ENCODE peak calls at places on chromosomes 11 and 22, in nine cellular contexts. One of them, this sample, is unnamed.

GRCh38 chr11:118448294-118448693 is 12.0 kb downstream of the KMT2A start:
- DNase-seq in prostate gland: no peak
- DNase-seq in cardiac fibroblast: peak; percentile 45
- DNase-seq in HCT116: no peak
- DNase-seq in esophagus squamous epithelium: no peak
- DNase-seq in kidney epithelial cell: no peak
- DNase-seq in AG04450: no peak
- DNase-seq in neural progenitor cell: no peak
- DNase-seq in endodermal cell: no peak
- DNase-seq in this sample: peak; percentile 42

GRCh38 chr11:126978911-126979310 is 21.7 kb downstream of the KIRREL3 start:
- DNase-seq in prostate gland: no peak
- DNase-seq in cardiac fibroblast: no peak
- DNase-seq in HCT116: no peak
- DNase-seq in esophagus squamous epithelium: no peak
- DNase-seq in kidney epithelial cell: no peak
- DNase-seq in AG04450: no peak
- DNase-seq in neural progenitor cell: no peak
- DNase-seq in endodermal cell: no peak
- DNase-seq in this sample: no peak

GRCh38 chr11:93196816-93197382 is 892 bp downstream of the SLC36A4 start:
- DNase-seq in prostate gland: no peak
- DNase-seq in cardiac fibroblast: no peak
- DNase-seq in HCT116: peak; percentile 8
- DNase-seq in esophagus squamous epithelium: no peak
- DNase-seq in kidney epithelial cell: no peak
- DNase-seq in AG04450: no peak
- DNase-seq in neural progenitor cell: no peak
- DNase-seq in endodermal cell: no peak
- DNase-seq in this sample: peak; percentile 24

GRCh38 chr22:41526802-41527799 is 17.2 kb downstream of the POLR3H start:
- DNase-seq in prostate gland: no peak
- DNase-seq in cardiac fibroblast: peak; percentile 43
- DNase-seq in HCT116: no peak
- DNase-seq in esophagus squamous epithelium: no peak
- DNase-seq in kidney epithelial cell: no peak
- DNase-seq in AG04450: no peak
- DNase-seq in neural progenitor cell: peak; percentile 47
- DNase-seq in endodermal cell: peak; percentile 89
- DNase-seq in this sample: peak; percentile 37

GRCh38 chr11:111540114-111540920 is at the start of gene LAYN:
- DNase-seq in prostate gland: peak; percentile 51
- DNase-seq in cardiac fibroblast: peak; percentile 47
- DNase-seq in HCT116: no peak
- DNase-seq in esophagus squamous epithelium: no peak
- DNase-seq in kidney epithelial cell: no peak
- DNase-seq in AG04450: no peak
- DNase-seq in neural progenitor cell: peak; percentile 72
- DNase-seq in endodermal cell: peak; percentile 83
- DNase-seq in this sample: peak; percentile 72

GRCh38 chr11:74524501-74524900 is 31.0 kb upstream of the LIPT2 start:
- DNase-seq in prostate gland: no peak
- DNase-seq in cardiac fibroblast: no peak
- DNase-seq in HCT116: no peak
- DNase-seq in esophagus squamous epithelium: no peak
- DNase-seq in kidney epithelial cell: no peak
- DNase-seq in AG04450: no peak
- DNase-seq in neural progenitor cell: no peak
- DNase-seq in endodermal cell: no peak
- DNase-seq in this sample: no peak

GRCh38 chr22:42791721-42792452 is 65.2 kb downstream of the ARFGAP3 start:
- DNase-seq in prostate gland: no peak
- DNase-seq in cardiac fibroblast: peak; percentile 44
- DNase-seq in HCT116: no peak
- DNase-seq in esophagus squamous epithelium: no peak
- DNase-seq in kidney epithelial cell: no peak
- DNase-seq in AG04450: no peak
- DNase-seq in neural progenitor cell: no peak
- DNase-seq in endodermal cell: no peak
- DNase-seq in this sample: peak; percentile 13

GRCh38 chr22:49052560-49052959 is 775.1 kb downstream of the BRD1 start:
- DNase-seq in prostate gland: no peak
- DNase-seq in cardiac fibroblast: no peak
- DNase-seq in HCT116: no peak
- DNase-seq in esophagus squamous epithelium: no peak
- DNase-seq in kidney epithelial cell: no peak
- DNase-seq in AG04450: no peak
- DNase-seq in neural progenitor cell: no peak
- DNase-seq in endodermal cell: peak; percentile 61
- DNase-seq in this sample: no peak

GRCh38 chr22:50734986-50735738 is 2.8 kb upstream of the ACR start:
- DNase-seq in prostate gland: no peak
- DNase-seq in cardiac fibroblast: no peak
- DNase-seq in HCT116: no peak
- DNase-seq in esophagus squamous epithelium: no peak
- DNase-seq in kidney epithelial cell: no peak
- DNase-seq in AG04450: no peak
- DNase-seq in neural progenitor cell: no peak
- DNase-seq in endodermal cell: no peak
- DNase-seq in this sample: no peak

GRCh38 chr11:73182824-73183321 is 35.2 kb upstream of the P2RY2 start:
- DNase-seq in prostate gland: no peak
- DNase-seq in cardiac fibroblast: peak; percentile 47
- DNase-seq in HCT116: no peak
- DNase-seq in esophagus squamous epithelium: no peak
- DNase-seq in kidney epithelial cell: no peak
- DNase-seq in AG04450: no peak
- DNase-seq in neural progenitor cell: no peak
- DNase-seq in endodermal cell: no peak
- DNase-seq in this sample: no peak

GRCh38 chr11:1880746-1881441 is 10.8 kb downstream of the PRR33 start:
- DNase-seq in prostate gland: no peak
- DNase-seq in cardiac fibroblast: no peak
- DNase-seq in HCT116: no peak
- DNase-seq in esophagus squamous epithelium: no peak
- DNase-seq in kidney epithelial cell: no peak
- DNase-seq in AG04450: no peak
- DNase-seq in neural progenitor cell: no peak
- DNase-seq in endodermal cell: no peak
- DNase-seq in this sample: no peak

GRCh38 chr11:122180435-122180834 is 64.4 kb upstream of the BLID start:
- DNase-seq in prostate gland: no peak
- DNase-seq in cardiac fibroblast: peak; percentile 84
- DNase-seq in HCT116: peak; percentile 92
- DNase-seq in esophagus squamous epithelium: no peak
- DNase-seq in kidney epithelial cell: peak; percentile 81
- DNase-seq in AG04450: peak; percentile 85
- DNase-seq in neural progenitor cell: no peak
- DNase-seq in endodermal cell: no peak
- DNase-seq in this sample: peak; percentile 98

GRCh38 chr11:128198206-128198605 is 389.2 kb downstream of the ETS1 start:
- DNase-seq in prostate gland: no peak
- DNase-seq in cardiac fibroblast: no peak
- DNase-seq in HCT116: no peak
- DNase-seq in esophagus squamous epithelium: no peak
- DNase-seq in kidney epithelial cell: no peak
- DNase-seq in AG04450: no peak
- DNase-seq in neural progenitor cell: no peak
- DNase-seq in endodermal cell: no peak
- DNase-seq in this sample: peak; percentile 72

GRCh38 chr22:36383110-36383581 is 4.6 kb downstream of the MYH9 start:
- DNase-seq in prostate gland: no peak
- DNase-seq in cardiac fibroblast: peak; percentile 51
- DNase-seq in HCT116: no peak
- DNase-seq in esophagus squamous epithelium: no peak
- DNase-seq in kidney epithelial cell: peak; percentile 92
- DNase-seq in AG04450: peak; percentile 75
- DNase-seq in neural progenitor cell: no peak
- DNase-seq in endodermal cell: no peak
- DNase-seq in this sample: peak; percentile 81

GRCh38 chr22:23119492-23120414 is 22.0 kb downstream of the RSPH14 start:
- DNase-seq in prostate gland: no peak
- DNase-seq in cardiac fibroblast: no peak
- DNase-seq in HCT116: no peak
- DNase-seq in esophagus squamous epithelium: no peak
- DNase-seq in kidney epithelial cell: no peak
- DNase-seq in AG04450: no peak
- DNase-seq in neural progenitor cell: no peak
- DNase-seq in endodermal cell: no peak
- DNase-seq in this sample: no peak

GRCh38 chr11:74283580-74284180 is 27.8 kb downstream of the P4HA3 start:
- DNase-seq in prostate gland: no peak
- DNase-seq in cardiac fibroblast: no peak
- DNase-seq in HCT116: no peak
- DNase-seq in esophagus squamous epithelium: no peak
- DNase-seq in kidney epithelial cell: no peak
- DNase-seq in AG04450: no peak
- DNase-seq in neural progenitor cell: no peak
- DNase-seq in endodermal cell: no peak
- DNase-seq in this sample: no peak

GRCh38 chr11:111335596-111335995 is 37.2 kb downstream of the POU2AF3 start:
- DNase-seq in prostate gland: peak; percentile 17
- DNase-seq in cardiac fibroblast: no peak
- DNase-seq in HCT116: no peak
- DNase-seq in esophagus squamous epithelium: no peak
- DNase-seq in kidney epithelial cell: no peak
- DNase-seq in AG04450: no peak
- DNase-seq in neural progenitor cell: no peak
- DNase-seq in endodermal cell: no peak
- DNase-seq in this sample: peak; percentile 24

GRCh38 chr11:1953489-1954284 is 6.6 kb downstream of the MRPL23 start:
- DNase-seq in prostate gland: peak; percentile 3
- DNase-seq in cardiac fibroblast: peak; percentile 41
- DNase-seq in HCT116: no peak
- DNase-seq in esophagus squamous epithelium: no peak
- DNase-seq in kidney epithelial cell: no peak
- DNase-seq in AG04450: no peak
- DNase-seq in neural progenitor cell: no peak
- DNase-seq in endodermal cell: no peak
- DNase-seq in this sample: no peak

GRCh38 chr22:32237905-32238304 is 17.2 kb downstream of the SLC5A4 start:
- DNase-seq in prostate gland: no peak
- DNase-seq in cardiac fibroblast: no peak
- DNase-seq in HCT116: no peak
- DNase-seq in esophagus squamous epithelium: no peak
- DNase-seq in kidney epithelial cell: no peak
- DNase-seq in AG04450: no peak
- DNase-seq in neural progenitor cell: no peak
- DNase-seq in endodermal cell: no peak
- DNase-seq in this sample: no peak

GRCh38 chr22:18076060-18076497 is 1.7 kb upstream of the PEX26 start:
- DNase-seq in prostate gland: peak; percentile 85
- DNase-seq in cardiac fibroblast: peak; percentile 94
- DNase-seq in HCT116: peak; percentile 75
- DNase-seq in esophagus squamous epithelium: no peak
- DNase-seq in kidney epithelial cell: no peak
- DNase-seq in AG04450: peak; percentile 80
- DNase-seq in neural progenitor cell: peak; percentile 88
- DNase-seq in endodermal cell: peak; percentile 78
- DNase-seq in this sample: peak; percentile 91
- H3K4me3 ChIP-seq in prostate gland: no peak overlapping the region
- H3K4me3 ChIP-seq in cardiac fibroblast: no peak overlapping the region
- H3K4me3 ChIP-seq in HCT116: no peak overlapping the region
- H3K4me3 ChIP-seq in esophagus squamous epithelium: peak overlapping the region; percentile 88
- H3K4me3 ChIP-seq in kidney epithelial cell: no peak overlapping the region
- H3K4me3 ChIP-seq in AG04450: no peak overlapping the region
- H3K4me3 ChIP-seq in neural progenitor cell: no peak overlapping the region
- H3K4me3 ChIP-seq in endodermal cell: no peak overlapping the region
- H3K4me3 ChIP-seq in this sample: no peak overlapping the region

GRCh38 chr11:71241721-71242259 is 10.6 kb downstream of the SHANK2 start:
- DNase-seq in prostate gland: no peak
- DNase-seq in cardiac fibroblast: no peak
- DNase-seq in HCT116: no peak
- DNase-seq in esophagus squamous epithelium: no peak
- DNase-seq in kidney epithelial cell: no peak
- DNase-seq in AG04450: no peak
- DNase-seq in neural progenitor cell: no peak
- DNase-seq in endodermal cell: peak; percentile 20
- DNase-seq in this sample: no peak

GRCh38 chr11:71238941-71239340 is 13.4 kb downstream of the SHANK2 start:
- DNase-seq in prostate gland: no peak
- DNase-seq in cardiac fibroblast: no peak
- DNase-seq in HCT116: no peak
- DNase-seq in esophagus squamous epithelium: no peak
- DNase-seq in kidney epithelial cell: no peak
- DNase-seq in AG04450: no peak
- DNase-seq in neural progenitor cell: no peak
- DNase-seq in endodermal cell: peak; percentile 5
- DNase-seq in this sample: no peak

GRCh38 chr11:71239581-71239980 is 12.8 kb downstream of the SHANK2 start:
- DNase-seq in prostate gland: no peak
- DNase-seq in cardiac fibroblast: no peak
- DNase-seq in HCT116: no peak
- DNase-seq in esophagus squamous epithelium: no peak
- DNase-seq in kidney epithelial cell: no peak
- DNase-seq in AG04450: no peak
- DNase-seq in neural progenitor cell: no peak
- DNase-seq in endodermal cell: no peak
- DNase-seq in this sample: no peak

GRCh38 chr11:71240061-71240690 is 12.2 kb downstream of the SHANK2 start:
- DNase-seq in prostate gland: no peak
- DNase-seq in cardiac fibroblast: no peak
- DNase-seq in HCT116: no peak
- DNase-seq in esophagus squamous epithelium: no peak
- DNase-seq in kidney epithelial cell: no peak
- DNase-seq in AG04450: no peak
- DNase-seq in neural progenitor cell: no peak
- DNase-seq in endodermal cell: peak; percentile 28
- DNase-seq in this sample: no peak

GRCh38 chr11:71240865-71241691 is 11.3 kb downstream of the SHANK2 start:
- DNase-seq in prostate gland: peak; percentile 77
- DNase-seq in cardiac fibroblast: peak; percentile 96
- DNase-seq in HCT116: no peak
- DNase-seq in esophagus squamous epithelium: no peak
- DNase-seq in kidney epithelial cell: peak; percentile 87
- DNase-seq in AG04450: peak; percentile 62
- DNase-seq in neural progenitor cell: peak; percentile 69
- DNase-seq in endodermal cell: peak; percentile 53
- DNase-seq in this sample: peak; percentile 76
- TF ChIP-seq CTCF in prostate gland: no peak
- TF ChIP-seq CTCF in cardiac fibroblast: no peak
- TF ChIP-seq CTCF in HCT116: no peak
- TF ChIP-seq CTCF in esophagus squamous epithelium: no peak
- TF ChIP-seq CTCF in kidney epithelial cell: no peak
- TF ChIP-seq CTCF in AG04450: no peak
- TF ChIP-seq CTCF in neural progenitor cell: no peak
- TF ChIP-seq CTCF in endodermal cell: no peak
- TF ChIP-seq CTCF in this sample: no peak

GRCh38 chr11:22433066-22433450 is 94.9 kb downstream of the SLC17A6 start:
- DNase-seq in prostate gland: no peak
- DNase-seq in cardiac fibroblast: no peak
- DNase-seq in HCT116: no peak
- DNase-seq in esophagus squamous epithelium: no peak
- DNase-seq in kidney epithelial cell: no peak
- DNase-seq in AG04450: no peak
- DNase-seq in neural progenitor cell: no peak
- DNase-seq in endodermal cell: no peak
- DNase-seq in this sample: peak; percentile 11
- H3K4me3 ChIP-seq in prostate gland: peak overlapping the region; percentile 18
- H3K4me3 ChIP-seq in cardiac fibroblast: peak overlapping the region; percentile 31
- H3K4me3 ChIP-seq in HCT116: no peak overlapping the region
- H3K4me3 ChIP-seq in esophagus squamous epithelium: peak overlapping the region; percentile 58
- H3K4me3 ChIP-seq in kidney epithelial cell: peak overlapping the region; percentile 33
- H3K4me3 ChIP-seq in AG04450: peak overlapping the region; percentile 41
- H3K4me3 ChIP-seq in neural progenitor cell: no peak overlapping the region
- H3K4me3 ChIP-seq in endodermal cell: no peak overlapping the region
- H3K4me3 ChIP-seq in this sample: peak overlapping the region; percentile 35

GRCh38 chr11:28674432-28675076 is 566.4 kb downstream of the METTL15 start:
- DNase-seq in prostate gland: no peak
- DNase-seq in cardiac fibroblast: peak; percentile 53
- DNase-seq in HCT116: peak; percentile 48
- DNase-seq in esophagus squamous epithelium: no peak
- DNase-seq in kidney epithelial cell: no peak
- DNase-seq in AG04450: no peak
- DNase-seq in neural progenitor cell: peak; percentile 64
- DNase-seq in endodermal cell: peak; percentile 81
- DNase-seq in this sample: peak; percentile 97
- TF ChIP-seq CTCF in prostate gland: no peak
- TF ChIP-seq CTCF in cardiac fibroblast: peak; percentile 29
- TF ChIP-seq CTCF in HCT116: peak; percentile 76
- TF ChIP-seq CTCF in esophagus squamous epithelium: peak; percentile 10
- TF ChIP-seq CTCF in kidney epithelial cell: peak; percentile 23
- TF ChIP-seq CTCF in AG04450: peak; percentile 44
- TF ChIP-seq CTCF in neural progenitor cell: peak; percentile 74
- TF ChIP-seq CTCF in endodermal cell: peak; percentile 83
- TF ChIP-seq CTCF in this sample: peak; percentile 59